ENCODE peak calls at places on chromosomes 3 and 15, in four cellular contexts. T is PC-3, J is Caco-2, M is heart left ventricle. C is an unnamed sample.
A peak's percentile ranks its signal among the peaks of the same experiment; 100 is the strongest.

GRCh38 chr3:15804553-15805095 is 6.8 kb upstream of the ANKRD28 start:
- DNase-seq in J (no peak), M (no peak), T (no peak), C (no peak)

GRCh38 chr3:195005759-195006555 is 265.0 kb downstream of the XXYLT1 start:
- DNase-seq in J (no peak), M (no peak), T (no peak), C (no peak)

GRCh38 chr3:60136606-60137005 is 1086.8 kb upstream of the CFAP20DC start:
- DNase-seq in T (no peak), M (no peak), J (no peak), C (no peak)

GRCh38 chr3:78993375-78993774 is 774.4 kb downstream of the ROBO1 start:
- DNase-seq in M (no peak), T (no peak), J (no peak), C (no peak)

GRCh38 chr3:71026634-71027578 is 556.6 kb downstream of the FOXP1 start:
- DNase-seq in J (no peak), M (no peak), T (peak; percentile 73), C (no peak)

GRCh38 chr15:74050127-74050526 is 32.2 kb downstream of the GOLGA6A start:
- DNase-seq in M (no peak), T (no peak), J (no peak), C (no peak)

GRCh38 chr3:154149286-154149685 is 28.1 kb downstream of the ARHGEF26 start:
- DNase-seq in J (no peak), M (no peak), T (no peak), C (peak; percentile 52)

GRCh38 chr3:38493019-38493418 is 3.1 kb upstream of the EXOG start:
- DNase-seq in T (no peak), M (no peak), J (no peak), C (no peak)

GRCh38 chr3:59563072-59563605 is 513.3 kb upstream of the CFAP20DC start:
- DNase-seq in T (peak; percentile 73), J (no peak), M (no peak), C (no peak)

GRCh38 chr15:74523982-74524381 is 17.0 kb upstream of the ARID3B start:
- DNase-seq in T (peak; percentile 87), M (no peak), J (peak; percentile 8), C (no peak)

GRCh38 chr15:48419896-48420295 is 88.7 kb downstream of the DUT start:
- DNase-seq in T (no peak), M (no peak), J (no peak), C (no peak)

GRCh38 chr15:85620321-85621044 is 174.2 kb downstream of the KLHL25 start:
- DNase-seq in J (no peak), T (no peak), M (no peak), C (no peak)

GRCh38 chr3:83873550-83873949 is 1085.2 kb upstream of the CADM2 start:
- DNase-seq in T (peak; percentile 58), J (no peak), M (no peak), C (no peak)

GRCh38 chr15:80076321-80077318 is 17.1 kb downstream of the ZFAND6 start:
- DNase-seq in J (no peak), M (no peak), T (no peak), C (peak; percentile 96)

GRCh38 chr3:153369561-153370374 is 207.7 kb downstream of the RAP2B start:
- DNase-seq in M (no peak), T (no peak), J (no peak), C (no peak)

GRCh38 chr15:99021027-99021624 is 13.5 kb upstream of the PGPEP1L start:
- DNase-seq in J (no peak), T (no peak), M (no peak), C (no peak)

GRCh38 chr3:182508896-182509295 is 284.4 kb upstream of the ATP11B start:
- DNase-seq in J (no peak), T (no peak), M (no peak), C (no peak)

GRCh38 chr3:127233371-127233770 is 40.4 kb downstream of the PRR23E start:
- DNase-seq in J (peak; percentile 33), T (peak; percentile 41), M (no peak), C (no peak)

GRCh38 chr3:190458040-190458439 is 8.3 kb upstream of the TMEM207 start:
- DNase-seq in M (no peak), J (peak; percentile 9), T (peak; percentile 36), C (no peak)

GRCh38 chr3:88231207-88231606 is 81.4 kb downstream of the C3orf38 start:
- DNase-seq in T (peak; percentile 65), M (no peak), J (no peak), C (no peak)

GRCh38 chr15:59158701-59159034 is 48.0 kb upstream of the LDHAL6B start:
- DNase-seq in M (no peak), T (no peak), J (no peak), C (no peak)

GRCh38 chr3:185411133-185411532 is 48.2 kb downstream of the MAP3K13 start:
- DNase-seq in J (no peak), M (no peak), T (no peak), C (no peak)

GRCh38 chr3:38229036-38229435 is 36.6 kb upstream of the SLC22A13 start:
- DNase-seq in J (no peak), M (no peak), T (no peak), C (no peak)

GRCh38 chr3:57889807-57890206 is 118.4 kb upstream of the FLNB start:
- DNase-seq in M (no peak), T (no peak), J (no peak), C (no peak)

GRCh38 chr3:27423463-27423862 is 54.3 kb upstream of the NEK10 start:
- DNase-seq in T (peak; percentile 67), M (no peak), J (no peak), C (no peak)

GRCh38 chr3:130470132-130470531 is 46.8 kb upstream of the COL6A6 start:
- DNase-seq in J (no peak), T (no peak), M (no peak), C (no peak)

GRCh38 chr3:110344897-110345767 is 726.5 kb upstream of the NECTIN3 start:
- DNase-seq in J (peak; percentile 56), M (no peak), T (no peak), C (no peak)

GRCh38 chr3:128878556-128879124 is 780 bp upstream of the ACAD9 start:
- DNase-seq in T (peak; percentile 13), M (no peak), J (peak; percentile 19), C (peak; percentile 23)

GRCh38 chr3:133663569-133664313 is 2.0 kb upstream of the TOPBP1 start:
- DNase-seq in M (no peak), T (peak; percentile 66), J (peak; percentile 73), C (peak; percentile 47)

GRCh38 chr3:28252016-28252415 is 10.6 kb downstream of the CMC1 start:
- DNase-seq in M (no peak), T (no peak), J (no peak), C (no peak)

GRCh38 chr3:147130461-147130860 is 275.9 kb downstream of the ZIC4 start:
- DNase-seq in J (no peak), M (no peak), T (peak; percentile 13), C (no peak)

GRCh38 chr3:32123620-32124019 is 17.2 kb downstream of the GPD1L start:
- DNase-seq in M (no peak), T (no peak), J (no peak), C (no peak)

GRCh38 chr15:41577863-41578735 is 19.1 kb downstream of the TYRO3 start:
- DNase-seq in M (no peak), T (no peak), J (no peak), C (no peak)

GRCh38 chr3:52203701-52204100 is 5.7 kb downstream of the ALAS1 start:
- DNase-seq in M (no peak), J (no peak), T (no peak), C (no peak)

GRCh38 chr3:52204337-52205073 is 6.5 kb downstream of the ALAS1 start:
- DNase-seq in J (no peak), M (no peak), T (peak; percentile 66), C (no peak)

GRCh38 chr3:52205727-52206372 is 7.9 kb downstream of the ALAS1 start:
- DNase-seq in T (peak; percentile 95), J (no peak), M (no peak), C (no peak)

GRCh38 chr3:52200981-52201679 is 3.2 kb downstream of the ALAS1 start:
- DNase-seq in M (no peak), J (no peak), T (no peak), C (no peak)

GRCh38 chr3:52202384-52203077 is 4.6 kb downstream of the ALAS1 start:
- DNase-seq in M (no peak), J (no peak), T (no peak), C (no peak)
- H3K4me3 ChIP-seq in M (no peak overlapping the region), J (no peak overlapping the region), T (no peak overlapping the region), C (no peak overlapping the region)

GRCh38 chr3:13783556-13783955 is 96.3 kb downstream of the WNT7A start:
- DNase-seq in J (no peak), T (no peak), M (peak; percentile 32), C (no peak)
- H3K27me3 ChIP-seq in J (no peaks in the 10 kb centered on the region), T (no peaks in the 10 kb centered on the region), M (peaks cover 57% of the 10 kb centered on the region), C (peaks cover 24% of the 10 kb centered on the region)

DNA sequence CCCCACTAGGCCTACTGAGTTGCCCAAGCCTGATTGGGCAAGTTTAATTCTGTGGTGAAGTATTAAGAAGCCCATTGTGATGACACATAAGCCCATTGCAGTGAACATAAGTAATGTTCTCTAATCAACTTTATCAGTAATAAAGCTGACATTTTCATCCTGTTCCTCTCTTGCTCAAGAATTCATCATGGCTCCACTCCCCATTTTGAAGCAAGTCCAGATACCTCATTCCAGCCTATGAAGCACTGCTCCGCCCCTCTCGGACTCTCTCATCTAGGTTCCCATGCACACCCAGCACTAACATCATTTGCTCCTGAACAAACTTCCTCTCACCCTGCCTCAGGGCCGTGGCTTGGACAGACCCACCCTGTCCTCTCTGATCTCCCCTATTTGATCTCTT is 10.5 kb downstream of the SHF start:
- DNase-seq in M (no peak), J (no peak), T (no peak), C (no peak)
- H3K4me1 ChIP-seq in M (no peaks in the 10 kb centered on the region), J (no peaks in the 10 kb centered on the region), T (peaks cover 11% of the 10 kb centered on the region), C (no peaks in the 10 kb centered on the region)

GRCh38 chr3:80994767-80995166 is 766.7 kb downstream of the GBE1 start:
- DNase-seq in T (no peak), J (no peak), M (no peak), C (no peak)
- H3K4me3 ChIP-seq in T (no peak overlapping the region), J (no peak overlapping the region), M (no peak overlapping the region), C (no peak overlapping the region)

C was measured in HAP-1.